ENCODE peak calls at places on chromosomes 12 and 14, in nine cellular contexts. X, I, H, W, O, G, U, F and A are unnamed samples.

GRCh38 chr14:35122696-35123387 is 490 bp downstream of the PRORP start:
- DNase-seq in G (no peak), H (peak; percentile 5), F (no peak), U (peak; percentile 56), O (no peak), I (peak; percentile 2), W (peak; percentile 31), X (no peak), A (no peak)

GRCh38 chr14:94936901-94937321 is 167.0 kb upstream of the GSC start:
- DNase-seq in X (no peak), U (no peak), H (no peak), O (no peak), W (no peak), I (no peak), G (no peak), F (no peak), A (no peak)

GRCh38 chr14:105203701-105204100 is 22.6 kb upstream of the NUDT14 start:
- DNase-seq in F (no peak), U (no peak), H (no peak), G (no peak), O (no peak), I (no peak), X (no peak), W (no peak), A (no peak)

GRCh38 chr12:101110856-101111255 is 99.2 kb downstream of the SLC5A8 start:
- DNase-seq in I (no peak), H (no peak), U (no peak), O (no peak), G (no peak), F (no peak), W (no peak), X (no peak), A (no peak)

GRCh38 chr12:129483494-129483893 is 420.3 kb downstream of the TMEM132D start:
- DNase-seq in I (no peak), O (no peak), G (no peak), F (no peak), X (no peak), W (no peak), U (no peak), H (no peak), A (no peak)

GRCh38 chr14:21072102-21072501 is 2.0 kb downstream of the ARHGEF40 start:
- DNase-seq in W (no peak), I (peak; percentile 70), F (peak; percentile 62), U (peak; percentile 96), H (no peak), O (no peak), G (no peak), X (no peak), A (peak; percentile 95)

GRCh38 chr12:22874151-22874550 is 249.2 kb downstream of the ETNK1 start:
- DNase-seq in U (peak; percentile 27), O (no peak), F (no peak), H (no peak), I (no peak), X (no peak), G (no peak), W (no peak), A (no peak)

GRCh38 chr12:115638753-115639666 is 638.5 kb downstream of the MED13L start:
- DNase-seq in I (no peak), H (no peak), X (no peak), F (no peak), O (no peak), G (no peak), W (no peak), U (no peak), A (no peak)

GRCh38 chr14:65866906-65867305 is 454.4 kb downstream of the FUT8 start:
- DNase-seq in O (no peak), F (no peak), I (no peak), U (peak; percentile 22), G (no peak), X (no peak), H (no peak), W (no peak), A (no peak)

GRCh38 chr12:131829795-131830334 is 1.7 kb downstream of the MMP17 start:
- DNase-seq in I (no peak), O (no peak), U (no peak), G (no peak), F (no peak), X (no peak), H (peak; percentile 31), W (no peak), A (peak; percentile 58)

GRCh38 chr14:90697577-90698206 is 118.5 kb downstream of the TTC7B start:
- DNase-seq in X (peak; percentile 87), O (peak; percentile 63), W (peak; percentile 84), H (peak; percentile 79), U (peak; percentile 79), I (peak; percentile 56), G (peak; percentile 82), F (peak; percentile 37), A (peak; percentile 83)

GRCh38 chr12:15527201-15527782 is 205.0 kb downstream of the PTPRO start:
- DNase-seq in I (no peak), F (peak; percentile 22), X (no peak), O (no peak), W (no peak), U (peak; percentile 56), H (peak; percentile 49), G (no peak), A (peak; percentile 41)

GRCh38 chr12:47867496-47867941 is 37.3 kb downstream of the VDR start:
- DNase-seq in X (no peak), W (no peak), F (no peak), G (peak; percentile 66), O (no peak), H (no peak), U (peak; percentile 96), I (peak; percentile 90), A (peak; percentile 18)

GRCh38 chr12:64400041-64400440 is 4.2 kb upstream of the XPOT start:
- DNase-seq in F (no peak), I (peak; percentile 71), H (no peak), O (no peak), U (peak; percentile 88), X (no peak), G (no peak), W (no peak), A (peak; percentile 12)

GRCh38 chr12:20631711-20632110 is 63.4 kb upstream of the SLCO1C1 start:
- DNase-seq in W (no peak), I (no peak), X (no peak), G (no peak), U (peak; percentile 44), O (no peak), H (no peak), F (no peak), A (no peak)

GRCh38 chr12:72836184-72836583 is 564.0 kb downstream of the TRHDE start:
- DNase-seq in O (no peak), I (no peak), G (no peak), F (no peak), X (no peak), W (no peak), U (no peak), H (no peak), A (no peak)

GRCh38 chr14:24861083-24861630 is 188.8 kb downstream of the STXBP6 start:
- DNase-seq in O (no peak), G (no peak), H (no peak), U (peak; percentile 17), F (no peak), W (no peak), I (peak; percentile 27), X (no peak), A (no peak)

GRCh38 chr12:107748472-107748871 is 12.5 kb downstream of the PRDM4 start:
- DNase-seq in X (no peak), F (no peak), I (peak; percentile 71), O (no peak), H (peak; percentile 37), U (peak; percentile 89), W (no peak), G (no peak), A (no peak)

GRCh38 chr12:124862768-124863408 is 776 bp downstream of the SCARB1 start:
- DNase-seq in I (peak; percentile 29), G (peak; percentile 57), U (peak; percentile 27), F (no peak), X (no peak), W (peak; percentile 58), O (no peak), H (no peak), A (peak; percentile 68)

GRCh38 chr14:87049886-87050820 is 942.8 kb downstream of the GALC start:
- DNase-seq in F (no peak), I (peak; percentile 5), U (peak; percentile 45), H (peak; percentile 37), X (peak; percentile 62), G (no peak), W (peak; percentile 62), O (no peak), A (peak; percentile 34)

GRCh38 chr12:30286345-30286926 is 409.2 kb downstream of the IPO8 start:
- DNase-seq in W (peak; percentile 49), U (peak; percentile 60), H (peak; percentile 45), I (peak; percentile 60), F (no peak), G (no peak), O (no peak), X (no peak), A (peak; percentile 42)

GRCh38 chr12:102631274-102631673 is 150.9 kb upstream of the IGF1 start:
- DNase-seq in I (peak; percentile 83), H (peak; percentile 72), F (no peak), X (no peak), W (no peak), U (peak; percentile 68), O (no peak), G (no peak), A (no peak)

GRCh38 chr14:26370118-26370517 is 227.7 kb downstream of the NOVA1 start:
- DNase-seq in G (no peak), O (no peak), H (no peak), F (no peak), I (no peak), U (peak; percentile 19), X (no peak), W (no peak), A (no peak)

GRCh38 chr14:101808894-101809670 is 47.6 kb downstream of the PPP2R5C start:
- DNase-seq in G (no peak), F (no peak), H (no peak), X (no peak), O (no peak), I (no peak), W (no peak), U (no peak), A (no peak)

GRCh38 chr14:55386037-55386798 is 25.4 kb downstream of the ATG14 start:
- DNase-seq in W (no peak), O (no peak), H (no peak), F (no peak), G (no peak), U (no peak), I (no peak), X (no peak), A (no peak)